ENCODE peak calls at places on chromosomes 2 and 18, in five cellular contexts. T is adrenal gland; J is ascending aorta; Z is HL-60; O is effector memory CD8-positive, alpha-beta T cell. C is an unnamed sample.

GRCh38 chr2:241001413-241002274 is 3.2 kb downstream of the SNED1 start:
- DNase-seq in T (no peak), J (no peak), O (no peak), Z (no peak), C (no peak)

GRCh38 chr2:158411748-158412147 is 44.8 kb downstream of the CCDC148 start:
- DNase-seq in J (no peak), O (no peak), Z (no peak), T (no peak), C (no peak)

GRCh38 chr2:6580982-6581381 is 284.7 kb downstream of the CMPK2 start:
- DNase-seq in J (no peak), T (no peak), O (no peak), Z (no peak), C (no peak)

GRCh38 chr18:35495821-35496368 is 1.9 kb downstream of the INO80C start:
- DNase-seq in T (no peak), J (no peak), Z (no peak), O (no peak), C (no peak)

GRCh38 chr18:54173980-54174611 is 50.4 kb downstream of the MBD2 start:
- DNase-seq in T (no peak), O (no peak), J (no peak), Z (no peak), C (no peak)

GRCh38 chr18:35862115-35862640 is 110.3 kb upstream of the RMP24 start:
- DNase-seq in O (no peak), J (no peak), Z (peak), T (no peak), C (no peak)

GRCh38 chr2:26636935-26637334 is 4.2 kb downstream of the CIB4 start:
- DNase-seq in Z (no peak), T (no peak), O (no peak), J (no peak), C (no peak)

GRCh38 chr18:61669320-61669719 is 223.5 kb downstream of the RNF152 start:
- DNase-seq in J (no peak), T (no peak), Z (no peak), O (no peak), C (no peak)

GRCh38 chr2:155965415-155966070 is 367.0 kb downstream of the NR4A2 start:
- DNase-seq in O (no peak), Z (no peak), T (no peak), J (no peak), C (no peak)

GRCh38 chr18:2442726-2443275 is 128.5 kb downstream of the METTL4 start:
- DNase-seq in T (no peak), O (no peak), Z (no peak), J (no peak), C (no peak)

GRCh38 chr2:220043155-220043992 is 415.9 kb downstream of the SLC4A3 start:
- DNase-seq in Z (no peak), J (no peak), T (no peak), O (no peak), C (no peak)

GRCh38 chr2:239717319-239717675 is 307.8 kb downstream of the NDUFA10 start:
- DNase-seq in J (no peak), Z (no peak), O (no peak), T (no peak), C (no peak)

GRCh38 chr2:170972508-170973224 is 43.6 kb downstream of the GORASP2 start:
- DNase-seq in Z (no peak), O (no peak), J (no peak), T (no peak), C (no peak)

GRCh38 chr18:35467624-35468016 is 30.1 kb downstream of the INO80C start:
- DNase-seq in O (no peak), Z (peak), T (no peak), J (no peak), C (no peak)

GRCh38 chr2:62858231-62858832 is 152.8 kb downstream of the EHBP1 start:
- DNase-seq in O (no peak), T (no peak), Z (no peak), J (no peak), C (no peak)

GRCh38 chr18:31555971-31556747 is 35.5 kb upstream of the TTR start:
- DNase-seq in Z (peak), T (peak), O (peak), J (no peak), C (peak)

GRCh38 chr2:240922982-240923537 is 16.9 kb downstream of the CROCC2 start:
- DNase-seq in T (peak), J (no peak), Z (no peak), O (no peak), C (no peak)

GRCh38 chr2:71254078-71254477 is 27.2 kb upstream of the PAIP2B start:
- DNase-seq in J (no peak), Z (no peak), T (no peak), O (no peak), C (no peak)

GRCh38 chr2:25252291-25253152 is 84.1 kb upstream of the POMC start:
- DNase-seq in Z (no peak), J (no peak), O (no peak), T (peak), C (no peak)

GRCh38 chr2:44951714-44952113 is 10.2 kb downstream of the SIX3 start:
- DNase-seq in Z (no peak), O (no peak), T (no peak), J (no peak), C (no peak)

GRCh38 chr2:71298914-71299313 is 32.7 kb upstream of the ZNF638 start:
- DNase-seq in T (no peak), J (no peak), O (no peak), Z (no peak), C (no peak)

GRCh38 chr2:3637692-3638455 is 20.1 kb upstream of the ALLC start:
- DNase-seq in O (no peak), T (no peak), J (no peak), Z (no peak), C (no peak)

GRCh38 chr2:71306762-71307161 is 24.8 kb upstream of the ZNF638 start:
- DNase-seq in Z (no peak), T (no peak), J (no peak), O (no peak), C (no peak)

GRCh38 chr2:71814885-71815284 is 332.8 kb downstream of the CYP26B1 start:
- DNase-seq in Z (no peak), O (no peak), J (no peak), T (no peak), C (no peak)

GRCh38 chr2:145597011-145597410 is 1077.1 kb upstream of the ZEB2 start:
- DNase-seq in T (no peak), O (no peak), Z (no peak), J (no peak), C (no peak)

GRCh38 chr2:7190587-7191320 is 273.5 kb downstream of the RNF144A start:
- DNase-seq in T (no peak), Z (no peak), O (no peak), J (no peak), C (no peak)

GRCh38 chr2:121479882-121480522 is 50.7 kb upstream of the RNU4ATAC start:
- DNase-seq in T (no peak), Z (no peak), J (no peak), O (no peak), C (no peak)

GRCh38 chr2:143513081-143513480 is 383.9 kb downstream of the ARHGAP15 start:
- DNase-seq in T (no peak), Z (no peak), J (no peak), O (no peak), C (no peak)

GRCh38 chr2:215787565-215788178 is 225.7 kb downstream of the MREG start:
- DNase-seq in J (no peak), O (no peak), Z (no peak), T (no peak), C (no peak)

GRCh38 chr2:189366349-189366748 is 74.9 kb upstream of the WDR75 start:
- DNase-seq in Z (no peak), O (no peak), J (no peak), T (no peak), C (no peak)